ENCODE peak calls at places on chromosomes 13 and 19, in ten cellular contexts. One of them, this sample, is unnamed. For H3K4me1, the result is how much of the 10 kb centered on the place peaks cover.

GRCh38 chr13:64534302-64534701 is 2695.8 kb downstream of the PCDH9 start:
- DNase-seq in neuronal stem cell: no peak
- DNase-seq in fibroblast of lung: no peak
- DNase-seq in right lobe of liver: no peak
- DNase-seq in CD8-positive, alpha-beta memory T cell: no peak
- DNase-seq in spleen: no peak
- DNase-seq in breast epithelium: no peak
- DNase-seq in CD8-positive, alpha-beta T cell: no peak
- DNase-seq in OCI-LY7: no peak
- DNase-seq in GM23338: peak
- DNase-seq in this sample: no peak

GRCh38 chr19:18607222-18608101 is 863 bp upstream of the CRLF1 start:
- DNase-seq in neuronal stem cell: no peak
- DNase-seq in fibroblast of lung: no peak
- DNase-seq in right lobe of liver: no peak
- DNase-seq in CD8-positive, alpha-beta memory T cell: no peak
- DNase-seq in spleen: no peak
- DNase-seq in breast epithelium: no peak
- DNase-seq in CD8-positive, alpha-beta T cell: no peak
- DNase-seq in OCI-LY7: no peak
- DNase-seq in GM23338: peak
- DNase-seq in this sample: no peak

GRCh38 chr13:74596691-74597090 is 462.5 kb upstream of the KLF12 start:
- DNase-seq in neuronal stem cell: no peak
- DNase-seq in fibroblast of lung: no peak
- DNase-seq in right lobe of liver: no peak
- DNase-seq in CD8-positive, alpha-beta memory T cell: no peak
- DNase-seq in spleen: no peak
- DNase-seq in breast epithelium: no peak
- DNase-seq in CD8-positive, alpha-beta T cell: no peak
- DNase-seq in OCI-LY7: no peak
- DNase-seq in GM23338: peak
- DNase-seq in this sample: no peak

GRCh38 chr19:55247621-55248099 is 11.2 kb downstream of the PPP6R1 start:
- DNase-seq in neuronal stem cell: no peak
- DNase-seq in fibroblast of lung: no peak
- DNase-seq in right lobe of liver: no peak
- DNase-seq in CD8-positive, alpha-beta memory T cell: no peak
- DNase-seq in spleen: peak
- DNase-seq in breast epithelium: no peak
- DNase-seq in CD8-positive, alpha-beta T cell: no peak
- DNase-seq in OCI-LY7: no peak
- DNase-seq in GM23338: no peak
- DNase-seq in this sample: no peak

GRCh38 chr13:110113284-110113764 is 193.6 kb downstream of the COL4A1 start:
- DNase-seq in neuronal stem cell: no peak
- DNase-seq in fibroblast of lung: no peak
- DNase-seq in right lobe of liver: no peak
- DNase-seq in CD8-positive, alpha-beta memory T cell: no peak
- DNase-seq in spleen: no peak
- DNase-seq in breast epithelium: no peak
- DNase-seq in CD8-positive, alpha-beta T cell: no peak
- DNase-seq in OCI-LY7: no peak
- DNase-seq in GM23338: no peak
- DNase-seq in this sample: no peak

GRCh38 chr19:36707134-36707533 is 19.7 kb downstream of the ZNF567 start:
- DNase-seq in neuronal stem cell: no peak
- DNase-seq in fibroblast of lung: no peak
- DNase-seq in right lobe of liver: no peak
- DNase-seq in CD8-positive, alpha-beta memory T cell: no peak
- DNase-seq in spleen: no peak
- DNase-seq in breast epithelium: no peak
- DNase-seq in CD8-positive, alpha-beta T cell: no peak
- DNase-seq in OCI-LY7: no peak
- DNase-seq in GM23338: no peak
- DNase-seq in this sample: no peak

GRCh38 chr19:4007836-4008539 is 452 bp downstream of the PIAS4 start:
- DNase-seq in neuronal stem cell: peak
- DNase-seq in fibroblast of lung: no peak
- DNase-seq in right lobe of liver: no peak
- DNase-seq in CD8-positive, alpha-beta memory T cell: no peak
- DNase-seq in spleen: peak
- DNase-seq in breast epithelium: peak
- DNase-seq in CD8-positive, alpha-beta T cell: no peak
- DNase-seq in OCI-LY7: peak
- DNase-seq in GM23338: peak
- DNase-seq in this sample: no peak

GRCh38 chr13:111852701-111853100 is 214.2 kb upstream of the SOX1 start:
- DNase-seq in neuronal stem cell: no peak
- DNase-seq in fibroblast of lung: no peak
- DNase-seq in right lobe of liver: no peak
- DNase-seq in CD8-positive, alpha-beta memory T cell: no peak
- DNase-seq in spleen: no peak
- DNase-seq in breast epithelium: no peak
- DNase-seq in CD8-positive, alpha-beta T cell: no peak
- DNase-seq in OCI-LY7: no peak
- DNase-seq in GM23338: no peak
- DNase-seq in this sample: no peak

GRCh38 chr19:16908759-16909158 is 20.0 kb downstream of the F2RL3 start:
- DNase-seq in neuronal stem cell: no peak
- DNase-seq in fibroblast of lung: no peak
- DNase-seq in right lobe of liver: no peak
- DNase-seq in CD8-positive, alpha-beta memory T cell: no peak
- DNase-seq in spleen: no peak
- DNase-seq in breast epithelium: no peak
- DNase-seq in CD8-positive, alpha-beta T cell: no peak
- DNase-seq in OCI-LY7: no peak
- DNase-seq in GM23338: no peak
- DNase-seq in this sample: no peak

GRCh38 chr13:79401259-79402071 is 4.6 kb downstream of the RBM26 start:
- DNase-seq in neuronal stem cell: no peak
- DNase-seq in fibroblast of lung: no peak
- DNase-seq in right lobe of liver: no peak
- DNase-seq in CD8-positive, alpha-beta memory T cell: no peak
- DNase-seq in spleen: no peak
- DNase-seq in breast epithelium: no peak
- DNase-seq in CD8-positive, alpha-beta T cell: no peak
- DNase-seq in OCI-LY7: peak
- DNase-seq in GM23338: no peak
- DNase-seq in this sample: no peak

GRCh38 chr13:87975035-87975434 is 303.9 kb downstream of the SLITRK5 start:
- DNase-seq in neuronal stem cell: no peak
- DNase-seq in fibroblast of lung: peak
- DNase-seq in right lobe of liver: no peak
- DNase-seq in CD8-positive, alpha-beta memory T cell: no peak
- DNase-seq in spleen: no peak
- DNase-seq in breast epithelium: no peak
- DNase-seq in CD8-positive, alpha-beta T cell: no peak
- DNase-seq in OCI-LY7: no peak
- DNase-seq in GM23338: no peak
- DNase-seq in this sample: no peak

GRCh38 chr13:31824705-31825512 is 85.6 kb downstream of the RXFP2 start:
- DNase-seq in neuronal stem cell: no peak
- DNase-seq in fibroblast of lung: peak
- DNase-seq in right lobe of liver: no peak
- DNase-seq in CD8-positive, alpha-beta memory T cell: no peak
- DNase-seq in spleen: no peak
- DNase-seq in breast epithelium: no peak
- DNase-seq in CD8-positive, alpha-beta T cell: no peak
- DNase-seq in OCI-LY7: peak
- DNase-seq in GM23338: no peak
- DNase-seq in this sample: no peak

GRCh38 chr13:110410906-110411305 is 103.8 kb downstream of the COL4A2 start:
- DNase-seq in neuronal stem cell: no peak
- DNase-seq in fibroblast of lung: no peak
- DNase-seq in right lobe of liver: no peak
- DNase-seq in CD8-positive, alpha-beta memory T cell: no peak
- DNase-seq in spleen: no peak
- DNase-seq in breast epithelium: peak
- DNase-seq in CD8-positive, alpha-beta T cell: no peak
- DNase-seq in OCI-LY7: no peak
- DNase-seq in GM23338: no peak
- DNase-seq in this sample: no peak

GRCh38 chr13:31201341-31202024 is 1.7 kb downstream of the B3GLCT start:
- DNase-seq in neuronal stem cell: no peak
- DNase-seq in fibroblast of lung: peak
- DNase-seq in right lobe of liver: peak
- DNase-seq in CD8-positive, alpha-beta memory T cell: no peak
- DNase-seq in spleen: no peak
- DNase-seq in breast epithelium: no peak
- DNase-seq in CD8-positive, alpha-beta T cell: no peak
- DNase-seq in OCI-LY7: no peak
- DNase-seq in GM23338: no peak
- DNase-seq in this sample: no peak

GRCh38 chr13:111066544-111066943 is 48.6 kb upstream of the ARHGEF7 start:
- DNase-seq in neuronal stem cell: no peak
- DNase-seq in fibroblast of lung: no peak
- DNase-seq in right lobe of liver: no peak
- DNase-seq in CD8-positive, alpha-beta memory T cell: no peak
- DNase-seq in spleen: no peak
- DNase-seq in breast epithelium: no peak
- DNase-seq in CD8-positive, alpha-beta T cell: no peak
- DNase-seq in OCI-LY7: no peak
- DNase-seq in GM23338: peak
- DNase-seq in this sample: peak

GRCh38 chr13:55553736-55554135 is 1587.0 kb upstream of the PRR20A start:
- DNase-seq in neuronal stem cell: no peak
- DNase-seq in fibroblast of lung: no peak
- DNase-seq in right lobe of liver: no peak
- DNase-seq in CD8-positive, alpha-beta memory T cell: no peak
- DNase-seq in spleen: no peak
- DNase-seq in breast epithelium: no peak
- DNase-seq in CD8-positive, alpha-beta T cell: no peak
- DNase-seq in OCI-LY7: no peak
- DNase-seq in GM23338: no peak
- DNase-seq in this sample: no peak

DNA sequence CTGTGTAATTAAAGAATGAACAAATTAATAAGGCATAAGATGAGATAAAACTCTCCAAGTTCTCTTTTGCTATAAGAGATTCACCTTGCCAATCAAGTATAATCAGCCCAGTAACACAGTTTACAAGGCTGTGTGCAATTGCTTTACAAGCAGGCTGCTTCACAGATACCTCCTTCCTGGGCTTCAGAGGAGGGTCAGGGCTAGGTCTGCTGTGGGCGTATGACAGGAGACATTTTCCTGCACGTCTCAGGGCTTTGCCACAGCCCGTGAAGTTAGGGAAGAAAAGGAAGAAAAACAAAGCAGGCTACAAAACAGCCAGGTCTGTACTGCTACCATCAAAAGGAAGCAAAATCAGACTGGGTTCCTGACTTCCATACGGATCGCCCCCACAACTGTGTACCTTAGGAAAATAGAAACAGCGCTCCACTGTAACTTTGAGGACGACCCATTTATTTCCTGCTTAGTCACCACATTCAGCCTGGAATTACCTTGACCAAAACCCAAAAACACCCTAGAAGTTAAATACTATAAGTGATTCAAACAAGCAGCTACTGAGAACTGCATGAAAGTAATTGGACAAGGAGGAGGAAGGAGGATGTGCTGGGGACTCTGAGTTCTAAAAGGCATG is 12.4 kb downstream of the EFNB2 start:
- DNase-seq in neuronal stem cell: no peak
- DNase-seq in fibroblast of lung: no peak
- DNase-seq in right lobe of liver: no peak
- DNase-seq in CD8-positive, alpha-beta memory T cell: no peak
- DNase-seq in spleen: no peak
- DNase-seq in breast epithelium: no peak
- DNase-seq in CD8-positive, alpha-beta T cell: no peak
- DNase-seq in OCI-LY7: no peak
- DNase-seq in GM23338: no peak
- DNase-seq in this sample: no peak
- H3K4me1 ChIP-seq in neuronal stem cell: under half
- H3K4me1 ChIP-seq in fibroblast of lung: under half
- H3K4me1 ChIP-seq in right lobe of liver: under half
- H3K4me1 ChIP-seq in CD8-positive, alpha-beta memory T cell: under half
- H3K4me1 ChIP-seq in spleen: under half
- H3K4me1 ChIP-seq in breast epithelium: under half
- H3K4me1 ChIP-seq in CD8-positive, alpha-beta T cell: under half
- H3K4me1 ChIP-seq in OCI-LY7: under half
- H3K4me1 ChIP-seq in GM23338: half or more
- H3K4me1 ChIP-seq in this sample: under half

GRCh38 chr19:35383536-35383935 is 12.7 kb downstream of the GPR42 start:
- DNase-seq in neuronal stem cell: no peak
- DNase-seq in fibroblast of lung: no peak
- DNase-seq in right lobe of liver: no peak
- DNase-seq in CD8-positive, alpha-beta memory T cell: no peak
- DNase-seq in spleen: no peak
- DNase-seq in breast epithelium: no peak
- DNase-seq in CD8-positive, alpha-beta T cell: no peak
- DNase-seq in OCI-LY7: no peak
- DNase-seq in GM23338: no peak
- DNase-seq in this sample: no peak
- H3K4me3 ChIP-seq in neuronal stem cell: no peak
- H3K4me3 ChIP-seq in fibroblast of lung: no peak
- H3K4me3 ChIP-seq in right lobe of liver: no peak
- H3K4me3 ChIP-seq in CD8-positive, alpha-beta memory T cell: no peak
- H3K4me3 ChIP-seq in spleen: no peak
- H3K4me3 ChIP-seq in breast epithelium: no peak
- H3K4me3 ChIP-seq in CD8-positive, alpha-beta T cell: no peak
- H3K4me3 ChIP-seq in OCI-LY7: no peak
- H3K4me3 ChIP-seq in GM23338: no peak
- H3K4me3 ChIP-seq in this sample: no peak

GRCh38 chr19:51887522-51888498 is at the start of gene ZNF577:
- DNase-seq in neuronal stem cell: peak
- DNase-seq in fibroblast of lung: peak
- DNase-seq in right lobe of liver: peak
- DNase-seq in CD8-positive, alpha-beta memory T cell: peak
- DNase-seq in spleen: peak
- DNase-seq in breast epithelium: peak
- DNase-seq in CD8-positive, alpha-beta T cell: peak
- DNase-seq in OCI-LY7: no peak
- DNase-seq in GM23338: peak
- DNase-seq in this sample: peak
- H3K27ac ChIP-seq in neuronal stem cell: peak
- H3K27ac ChIP-seq in fibroblast of lung: peak
- H3K27ac ChIP-seq in right lobe of liver: peak
- H3K27ac ChIP-seq in CD8-positive, alpha-beta memory T cell: no peak
- H3K27ac ChIP-seq in spleen: peak
- H3K27ac ChIP-seq in breast epithelium: peak
- H3K27ac ChIP-seq in CD8-positive, alpha-beta T cell: no peak
- H3K27ac ChIP-seq in OCI-LY7: no peak
- H3K27ac ChIP-seq in GM23338: peak
- H3K27ac ChIP-seq in this sample: peak

DNA sequence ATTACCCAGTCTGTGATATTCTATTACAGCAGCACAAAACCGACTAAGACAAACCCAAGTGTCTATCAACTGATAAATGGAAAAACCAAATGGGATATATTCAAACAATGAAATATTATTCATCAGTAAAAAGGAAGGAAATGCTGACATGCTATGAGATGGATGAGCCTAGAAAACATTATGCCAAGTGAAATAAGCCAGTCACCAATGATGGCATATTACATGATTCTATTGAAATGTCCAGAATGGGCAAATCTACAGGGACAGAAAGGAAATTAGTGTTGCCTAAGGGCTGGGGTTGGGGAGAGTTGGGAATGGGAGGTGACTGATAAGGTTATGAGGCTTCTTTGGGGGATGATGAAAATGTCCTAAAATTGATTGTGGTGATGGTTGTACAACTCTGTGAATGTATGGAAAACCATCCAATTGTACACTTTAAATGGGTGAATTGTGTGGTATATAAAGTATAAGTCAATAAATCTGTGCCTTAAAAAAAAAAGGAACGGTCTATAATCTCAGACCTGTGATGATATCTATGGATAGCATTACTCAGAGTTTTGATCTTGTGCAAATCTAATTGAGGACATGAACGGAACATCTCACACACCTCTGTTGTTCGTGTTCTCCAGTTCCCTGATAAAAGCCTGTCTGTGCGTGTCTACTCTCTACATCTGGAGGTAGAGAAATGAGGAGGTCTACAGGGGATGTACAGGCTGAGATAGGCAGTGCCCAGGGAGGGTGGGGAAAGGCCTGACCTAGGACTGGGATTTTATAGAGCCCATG is 49.1 kb downstream of the TNFRSF19 start:
- DNase-seq in neuronal stem cell: no peak
- DNase-seq in fibroblast of lung: no peak
- DNase-seq in right lobe of liver: no peak
- DNase-seq in CD8-positive, alpha-beta memory T cell: no peak
- DNase-seq in spleen: no peak
- DNase-seq in breast epithelium: no peak
- DNase-seq in CD8-positive, alpha-beta T cell: no peak
- DNase-seq in OCI-LY7: no peak
- DNase-seq in GM23338: no peak
- DNase-seq in this sample: no peak
- H3K4me1 ChIP-seq in neuronal stem cell: under half
- H3K4me1 ChIP-seq in fibroblast of lung: under half
- H3K4me1 ChIP-seq in right lobe of liver: under half
- H3K4me1 ChIP-seq in CD8-positive, alpha-beta memory T cell: under half
- H3K4me1 ChIP-seq in spleen: under half
- H3K4me1 ChIP-seq in breast epithelium: under half
- H3K4me1 ChIP-seq in CD8-positive, alpha-beta T cell: under half
- H3K4me1 ChIP-seq in OCI-LY7: under half
- H3K4me1 ChIP-seq in GM23338: under half
- H3K4me1 ChIP-seq in this sample: under half

This sample was measured in left lung.